ENCODE peak calls at places on chromosome 20, in seven cellular contexts. P, B, U, J, Z, Y and D are unnamed samples.
A peak's percentile ranks its signal among the peaks of the same experiment; 100 is the strongest.

GRCh38 chr20:51542033-51542893 is at the start of gene NFATC2:
- DNase-seq in P (no peak), B (peak; percentile 79), U (peak; percentile 54), J (peak; percentile 83), Z (peak; percentile 68), Y (peak; percentile 45), D (peak; percentile 76)

GRCh38 chr20:48444249-48444648 is 383.6 kb downstream of the PREX1 start:
- DNase-seq in P (no peak), B (no peak), U (no peak), J (no peak), Z (no peak), Y (no peak), D (no peak)

GRCh38 chr20:37345339-37346231 is at the start of gene SRC:
- DNase-seq in P (peak; percentile 60), B (peak; percentile 85), U (peak; percentile 84), J (peak; percentile 91), Z (peak; percentile 80), Y (peak; percentile 53), D (peak; percentile 78)

GRCh38 chr20:12976720-12977633 is 31.8 kb upstream of the SPTLC3 start:
- DNase-seq in P (no peak), B (no peak), U (no peak), J (no peak), Z (no peak), Y (no peak), D (no peak)

GRCh38 chr20:44211177-44212039 is 837 bp upstream of the OSER1 start:
- DNase-seq in P (peak; percentile 48), B (peak; percentile 26), U (no peak), J (no peak), Z (peak; percentile 46), Y (no peak), D (no peak)

GRCh38 chr20:38114353-38114791 is 50.7 kb downstream of the TGM2 start:
- DNase-seq in P (peak; percentile 67), B (no peak), U (no peak), J (peak; percentile 15), Z (no peak), Y (no peak), D (no peak)

GRCh38 chr20:24866742-24867141 is 82.3 kb upstream of the CST7 start:
- DNase-seq in P (no peak), B (no peak), U (no peak), J (no peak), Z (no peak), Y (no peak), D (no peak)

GRCh38 chr20:63968928-63969760 is 586 bp downstream of the ZNF512B start:
- DNase-seq in P (no peak), B (peak; percentile 56), U (peak; percentile 26), J (peak; percentile 73), Z (peak; percentile 42), Y (no peak), D (peak; percentile 25)

GRCh38 chr20:58647162-58647813 is 3.8 kb upstream of the STX16 start:
- DNase-seq in P (no peak), B (no peak), U (no peak), J (peak; percentile 36), Z (peak; percentile 1), Y (no peak), D (no peak)

GRCh38 chr20:42191140-42191860 is 573.1 kb upstream of the CHD6 start:
- DNase-seq in P (no peak), B (peak; percentile 26), U (no peak), J (peak; percentile 63), Z (no peak), Y (no peak), D (no peak)

GRCh38 chr20:16554766-16555543 is 18.3 kb downstream of the KIF16B start:
- DNase-seq in P (no peak), B (no peak), U (no peak), J (no peak), Z (no peak), Y (no peak), D (no peak)

GRCh38 chr20:4637081-4637797 is 84.5 kb upstream of the PRND start:
- DNase-seq in P (peak; percentile 6), B (peak; percentile 8), U (no peak), J (no peak), Z (no peak), Y (no peak), D (no peak)

GRCh38 chr20:43955244-43956191 is 40.9 kb downstream of the TOX2 start:
- DNase-seq in P (peak; percentile 92), B (no peak), U (no peak), J (peak; percentile 61), Z (no peak), Y (peak; percentile 92), D (peak; percentile 74)

GRCh38 chr20:9534025-9534424 is 19.6 kb downstream of the LAMP5 start:
- DNase-seq in P (no peak), B (no peak), U (no peak), J (no peak), Z (no peak), Y (no peak), D (no peak)

GRCh38 chr20:57509665-57510237 is 15.2 kb downstream of the CTCFL start:
- DNase-seq in P (no peak), B (peak; percentile 44), U (no peak), J (peak; percentile 78), Z (no peak), Y (no peak), D (no peak)

GRCh38 chr20:37231970-37232620 is 29.5 kb downstream of the GHRH start:
- DNase-seq in P (no peak), B (peak; percentile 72), U (no peak), J (no peak), Z (peak; percentile 8), Y (no peak), D (no peak)

GRCh38 chr20:24762791-24763350 is 186.2 kb upstream of the CST7 start:
- DNase-seq in P (no peak), B (no peak), U (no peak), J (peak; percentile 21), Z (no peak), Y (no peak), D (no peak)

GRCh38 chr20:44069203-44069931 is 117.6 kb downstream of the JPH2 start:
- DNase-seq in P (no peak), B (no peak), U (peak; percentile 28), J (peak; percentile 26), Z (no peak), Y (no peak), D (peak; percentile 55)

GRCh38 chr20:59939052-59939878 is 840 bp downstream of the PPP1R3D start:
- DNase-seq in P (no peak), B (peak; percentile 55), U (peak; percentile 36), J (peak; percentile 77), Z (peak; percentile 46), Y (no peak), D (peak; percentile 32)
- TF ChIP-seq CTCF in P (no peak), B (no peak), U (no peak), J (no peak), Z (no peak), Y (no peak), D (no peak)

GRCh38 chr20:34989670-34990069 is 34.0 kb downstream of the MYH7B start:
- DNase-seq in P (no peak), B (no peak), U (no peak), J (no peak), Z (peak; percentile 10), Y (no peak), D (no peak)
- H3K4me3 ChIP-seq in P (no peak overlapping the region), B (no peak overlapping the region), U (no peak overlapping the region), J (no peak overlapping the region), Z (no peak overlapping the region), Y (no peak overlapping the region), D (no peak overlapping the region)

GRCh38 chr20:35942243-35942642 is 12.1 kb downstream of the SCAND1 start:
- DNase-seq in P (no peak), B (peak; percentile 84), U (no peak), J (no peak), Z (no peak), Y (no peak), D (no peak)

GRCh38 chr20:35944189-35944588 is 10.1 kb downstream of the SCAND1 start:
- DNase-seq in P (no peak), B (no peak), U (no peak), J (no peak), Z (no peak), Y (no peak), D (no peak)

GRCh38 chr20:35939264-35939663 is 15.0 kb downstream of the SCAND1 start:
- DNase-seq in P (peak; percentile 13), B (no peak), U (no peak), J (no peak), Z (no peak), Y (no peak), D (no peak)

GRCh38 chr20:35947489-35947888 is 6.8 kb downstream of the SCAND1 start:
- DNase-seq in P (peak; percentile 4), B (peak; percentile 68), U (no peak), J (peak; percentile 81), Z (no peak), Y (peak; percentile 14), D (peak; percentile 23)

GRCh38 chr20:35941620-35942019 is 12.7 kb downstream of the SCAND1 start:
- DNase-seq in P (no peak), B (no peak), U (no peak), J (no peak), Z (no peak), Y (no peak), D (no peak)
- H3K36me3 ChIP-seq in P (peaks cover 33% of the 10 kb centered on the region), B (no peaks in the 10 kb centered on the region), U (peaks cover 70% of the 10 kb centered on the region), J (peaks cover 60% of the 10 kb centered on the region), Z (no peaks in the 10 kb centered on the region), Y (peaks cover 16% of the 10 kb centered on the region), D (peaks cover 10% of the 10 kb centered on the region)

GRCh38 chr20:54044156-54044555 is 26.2 kb downstream of the BCAS1 start:
- DNase-seq in P (peak; percentile 51), B (no peak), U (no peak), J (no peak), Z (no peak), Y (no peak), D (peak; percentile 61)

GRCh38 chr20:54041336-54041735 is 29.1 kb downstream of the BCAS1 start:
- DNase-seq in P (no peak), B (no peak), U (no peak), J (no peak), Z (no peak), Y (no peak), D (no peak)

GRCh38 chr20:54042021-54042420 is 28.4 kb downstream of the BCAS1 start:
- DNase-seq in P (no peak), B (no peak), U (no peak), J (no peak), Z (no peak), Y (no peak), D (no peak)

GRCh38 chr20:54040528-54040927 is 29.9 kb downstream of the BCAS1 start:
- DNase-seq in P (no peak), B (no peak), U (no peak), J (no peak), Z (no peak), Y (no peak), D (no peak)

DNA sequence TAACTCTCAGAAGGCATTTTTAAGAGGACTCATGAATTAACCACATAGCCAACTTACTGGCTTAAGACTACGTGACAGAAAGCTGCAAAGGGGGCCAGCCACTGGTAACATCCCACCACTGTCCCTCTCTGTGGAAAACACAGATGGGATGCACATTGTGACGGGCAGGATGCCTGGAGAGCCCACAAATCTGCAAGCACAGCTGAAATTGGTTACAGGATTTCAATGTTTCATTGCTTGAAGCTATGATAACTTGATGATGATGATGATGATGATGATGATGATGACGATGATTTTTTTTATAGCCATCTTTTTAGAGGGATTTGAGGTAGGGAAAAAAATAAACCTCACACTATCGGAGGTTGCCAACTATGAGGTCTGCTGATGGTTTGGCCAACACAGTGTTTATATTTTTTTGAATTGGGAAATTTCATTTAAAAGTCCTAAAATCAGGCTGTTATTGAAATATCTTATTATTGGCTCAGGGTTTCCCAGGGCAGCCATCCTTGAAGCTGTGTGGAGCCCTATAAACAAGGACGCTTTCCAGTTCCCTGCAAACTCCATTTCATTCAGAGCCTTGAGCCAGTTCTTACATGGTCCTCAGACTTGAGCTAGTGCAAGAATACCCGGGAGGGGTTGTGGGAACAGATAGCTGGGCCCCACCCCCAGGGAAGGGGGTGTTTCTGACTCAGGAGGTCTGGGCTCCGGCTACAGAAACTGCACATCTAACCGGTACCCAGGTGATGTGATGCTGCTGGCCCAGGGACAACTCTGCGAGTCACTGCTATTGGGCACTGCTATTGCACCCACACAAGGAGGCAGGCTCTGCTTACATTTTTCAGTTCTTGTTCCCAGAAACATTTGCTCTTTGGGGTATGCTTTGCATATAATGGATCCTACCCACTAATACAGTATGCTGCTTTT is 27.1 kb downstream of the BCAS1 start:
- DNase-seq in P (no peak), B (no peak), U (no peak), J (no peak), Z (no peak), Y (no peak), D (no peak)
- TF ChIP-seq CTCF in P (no peak), B (no peak), U (no peak), J (no peak), Z (no peak), Y (no peak), D (peak; percentile 10)